ENCODE peak calls at places on chromosomes 5 and 9, in nine cellular contexts. T, B, F, S, R, C, D, U and K are unnamed samples. For H3K9me3, the result is how much of the 10 kb centered on the place peaks cover.

GRCh38 chr5:173592050-173592669 is 24.3 kb downstream of the BOD1 start:
- DNase-seq in T (peak), B (no peak), F (no peak), S (no peak), R (no peak), C (no peak), D (peak), U (no peak), K (peak)

GRCh38 chr5:44663991-44664710 is 144.6 kb upstream of the MRPS30 start:
- DNase-seq in T (no peak), B (no peak), F (no peak), S (no peak), R (no peak), C (no peak), D (no peak), U (no peak), K (no peak)

GRCh38 chr5:83077662-83078261 is 415 bp downstream of the XRCC4 start:
- DNase-seq in T (peak), B (no peak), F (peak), S (no peak), R (no peak), C (peak), D (peak), U (peak), K (no peak)

GRCh38 chr5:157513182-157513581 is 53.2 kb downstream of the NIPAL4 start:
- DNase-seq in T (no peak), B (no peak), F (no peak), S (no peak), R (no peak), C (no peak), D (no peak), U (peak), K (no peak)

GRCh38 chr9:88835772-88836171 is 155.5 kb upstream of the S1PR3 start:
- DNase-seq in T (no peak), B (no peak), F (no peak), S (no peak), R (no peak), C (no peak), D (peak), U (no peak), K (no peak)

GRCh38 chr9:130897848-130898551 is 1.4 kb upstream of the QRFP start:
- DNase-seq in T (no peak), B (no peak), F (no peak), S (no peak), R (no peak), C (no peak), D (no peak), U (peak), K (no peak)

GRCh38 chr9:124011460-124012301 is at the start of gene LHX2:
- DNase-seq in T (peak), B (peak), F (peak), S (no peak), R (no peak), C (no peak), D (peak), U (peak), K (no peak)

GRCh38 chr5:153084476-153084875 is 406.0 kb upstream of the GRIA1 start:
- DNase-seq in T (no peak), B (no peak), F (no peak), S (no peak), R (no peak), C (no peak), D (no peak), U (no peak), K (no peak)

GRCh38 chr5:32443541-32444190 is 874 bp downstream of the ZFR start:
- DNase-seq in T (peak), B (peak), F (peak), S (peak), R (peak), C (no peak), D (peak), U (peak), K (peak)

GRCh38 chr9:83106772-83107171 is 43.8 kb upstream of the RASEF start:
- DNase-seq in T (no peak), B (no peak), F (no peak), S (no peak), R (no peak), C (no peak), D (no peak), U (no peak), K (no peak)

GRCh38 chr9:137218212-137218753 is 3.8 kb downstream of the RNF208 start:
- DNase-seq in T (no peak), B (no peak), F (no peak), S (no peak), R (no peak), C (no peak), D (no peak), U (no peak), K (no peak)
- H3K4me3 ChIP-seq in T (no peak), B (peak), F (no peak), S (no peak), R (no peak), C (no peak), D (no peak), U (peak), K (no peak)

GRCh38 chr9:137985637-137986071 is 108.1 kb downstream of the CACNA1B start:
- DNase-seq in T (no peak), B (no peak), F (no peak), S (no peak), R (no peak), C (no peak), D (no peak), U (no peak), K (no peak)

GRCh38 chr9:137978262-137978714 is 100.7 kb downstream of the CACNA1B start:
- DNase-seq in T (no peak), B (no peak), F (no peak), S (no peak), R (no peak), C (no peak), D (no peak), U (no peak), K (no peak)

GRCh38 chr9:137984005-137984404 is 106.4 kb downstream of the CACNA1B start:
- DNase-seq in T (no peak), B (no peak), F (no peak), S (no peak), R (no peak), C (no peak), D (no peak), U (no peak), K (no peak)

GRCh38 chr9:137984520-137985257 is 107.1 kb downstream of the CACNA1B start:
- DNase-seq in T (no peak), B (no peak), F (no peak), S (no peak), R (no peak), C (no peak), D (no peak), U (no peak), K (no peak)

GRCh38 chr9:137982132-137982666 is 104.6 kb downstream of the CACNA1B start:
- DNase-seq in T (no peak), B (no peak), F (no peak), S (no peak), R (no peak), C (no peak), D (no peak), U (no peak), K (no peak)
- H3K9me3 ChIP-seq in T (under half), B (under half), F (under half), S (under half), R (under half), C (under half), D (under half), U (under half), K (under half)

DNA sequence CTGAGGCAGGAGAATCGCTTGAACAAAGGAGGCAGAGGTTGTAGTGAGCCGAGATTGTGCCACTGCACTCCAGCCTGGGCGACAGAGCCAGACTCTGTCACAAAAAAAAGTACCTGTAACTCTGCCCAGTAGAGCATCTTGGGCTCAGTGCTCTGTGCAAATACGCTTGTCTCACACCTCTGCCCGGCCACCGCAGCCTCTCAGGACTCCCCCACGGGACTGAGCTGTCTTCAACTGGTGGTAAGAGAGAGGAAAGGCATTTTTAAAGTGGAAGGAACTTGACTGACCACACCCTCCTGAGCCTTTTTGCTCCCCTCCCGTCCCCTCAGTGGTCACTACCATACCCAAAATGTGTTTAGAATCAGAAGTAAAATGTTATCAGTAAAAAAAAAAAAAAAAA is 174.3 kb upstream of the PIK3R1 start:
- DNase-seq in T (no peak), B (peak), F (no peak), S (no peak), R (peak), C (no peak), D (no peak), U (peak), K (no peak)
- H3K4me3 ChIP-seq in T (no peak), B (no peak), F (no peak), S (no peak), R (no peak), C (no peak), D (no peak), U (no peak), K (no peak)

DNA sequence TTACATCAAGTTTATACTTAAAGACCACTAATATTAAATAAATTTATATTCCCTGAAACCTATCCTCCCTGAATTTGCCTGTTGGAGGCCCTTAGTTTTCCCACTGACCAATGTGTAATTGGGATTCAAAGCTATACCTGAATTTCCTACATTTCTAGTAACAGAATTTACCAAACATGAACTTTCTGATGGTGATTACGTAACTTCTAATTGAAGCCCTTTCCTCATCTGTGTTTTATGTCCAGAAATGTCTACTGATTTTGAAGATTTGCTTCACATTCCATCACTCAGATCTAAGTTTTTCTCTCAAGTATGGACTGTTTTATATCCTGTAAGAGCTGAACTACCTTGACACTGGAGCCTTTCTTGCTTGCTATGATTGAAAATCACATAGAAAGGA is 12.8 kb downstream of the ZFP62 start:
- DNase-seq in T (no peak), B (no peak), F (no peak), S (no peak), R (no peak), C (no peak), D (no peak), U (no peak), K (no peak)
- H3K9me3 ChIP-seq in T (under half), B (under half), F (under half), S (under half), R (under half), C (under half), D (under half), U (under half), K (under half)